ENCODE peak calls at places on chromosomes 4 and X, in six cellular contexts. N is amniotic epithelial cell, X is neuronal stem cell, L is DMS79, U is WERI-Rb-1, W is HT1080. C is an unnamed sample.

GRCh38 chr4:89572224-89572858 is 264.6 kb downstream of the SNCA start:
- DNase-seq in L (peak), X (no peak), N (no peak), W (no peak), U (no peak), C (no peak)

GRCh38 chr4:168511780-168512467 is 15.1 kb downstream of the PALLD start:
- DNase-seq in N (no peak), X (no peak), L (no peak), W (no peak), U (no peak), C (no peak)

GRCh38 chr4:54659213-54660144 is 1.7 kb downstream of the KIT start:
- DNase-seq in L (peak), N (peak), W (peak), X (peak), U (no peak), C (no peak)

GRCh38 chrX:23845316-23845932 is 62.3 kb downstream of the APOO start:
- DNase-seq in X (no peak), U (no peak), W (no peak), N (peak), L (no peak), C (no peak)

GRCh38 chr4:21949073-21949457 is 493 bp upstream of the KCNIP4 start:
- DNase-seq in L (no peak), U (no peak), X (peak), W (peak), N (no peak), C (no peak)

GRCh38 chr4:53061467-53061866 is 199.3 kb downstream of the RASL11B start:
- DNase-seq in X (no peak), L (no peak), U (no peak), N (no peak), W (no peak), C (no peak)

GRCh38 chr4:167775374-167775773 is 317.0 kb upstream of the ANXA10 start:
- DNase-seq in X (no peak), L (no peak), N (no peak), W (peak), U (no peak), C (no peak)

GRCh38 chr4:94390804-94391410 is 48.3 kb upstream of the HPGDS start:
- DNase-seq in W (peak), U (no peak), X (no peak), N (no peak), L (no peak), C (no peak)

GRCh38 chr4:127400736-127401346 is 231.9 kb upstream of the INTU start:
- DNase-seq in L (no peak), U (peak), N (peak), W (peak), X (peak), C (peak)

GRCh38 chrX:50996930-50997329 is 86.4 kb downstream of the BMP15 start:
- DNase-seq in U (no peak), W (no peak), X (no peak), L (no peak), N (no peak), C (no peak)

GRCh38 chrX:793216-793770 is 162.7 kb downstream of the SHOX start:
- DNase-seq in W (no peak), N (no peak), X (no peak), L (no peak), U (no peak), C (no peak)

GRCh38 chr4:7295201-7295916 is 103.0 kb downstream of the SORCS2 start:
- DNase-seq in U (no peak), W (no peak), X (no peak), N (no peak), L (no peak), C (no peak)

GRCh38 chrX:15646543-15646942 is 18.1 kb downstream of the CLTRN start:
- DNase-seq in U (no peak), L (no peak), W (no peak), N (no peak), X (no peak), C (no peak)

GRCh38 chr4:71689822-71690221 is 94.1 kb downstream of the GC start:
- DNase-seq in X (no peak), U (no peak), L (no peak), N (peak), W (no peak), C (no peak)

GRCh38 chr4:185283723-185284122 is 74.3 kb downstream of the SNX25 start:
- DNase-seq in X (no peak), L (no peak), N (peak), W (peak), U (no peak), C (no peak)

GRCh38 chrX:21735753-21736127 is 22.2 kb downstream of the SMPX start:
- DNase-seq in N (no peak), W (no peak), L (no peak), U (no peak), X (no peak), C (no peak)

GRCh38 chr4:56874166-56874565 is 33.5 kb upstream of the REST start:
- DNase-seq in U (no peak), L (no peak), X (no peak), N (no peak), W (no peak), C (no peak)

GRCh38 chrX:44101300-44101699 is 128.1 kb upstream of the NDP start:
- DNase-seq in W (peak), X (no peak), U (no peak), N (no peak), L (no peak), C (no peak)

GRCh38 chrX:153681175-153681574 is 6.6 kb upstream of the SLC6A8 start:
- DNase-seq in W (no peak), X (no peak), U (peak), N (no peak), L (no peak), C (no peak)

GRCh38 chr4:25590171-25590570 is 65.5 kb upstream of the SLC34A2 start:
- DNase-seq in L (no peak), U (no peak), N (no peak), W (no peak), X (no peak), C (no peak)

GRCh38 chr4:28490669-28491068 is 1630.0 kb downstream of the STIM2 start:
- DNase-seq in W (peak), L (no peak), U (no peak), N (peak), X (no peak), C (no peak)

GRCh38 chr4:8727546-8728510 is 135.3 kb downstream of the CPZ start:
- DNase-seq in L (no peak), U (no peak), W (no peak), X (no peak), N (no peak), C (no peak)

GRCh38 chr4:37896206-37896605 is 5.3 kb downstream of the TBC1D1 start:
- DNase-seq in X (no peak), N (no peak), W (no peak), U (no peak), L (no peak), C (no peak)

C was measured in glutamatergic neuron.